ENCODE peak calls at places on chromosomes 5 and 9, in eight cellular contexts. V is lower lobe of right lung, Z is IMR-90, U is left ventricle myocardium inferior, A is suprapubic skin, F is AG04449, D is AG09309, E is mammary epithelial cell. C is an unnamed sample.

GRCh38 chr9:128892223-128892892 is 10.4 kb downstream of the LRRC8A start:
- DNase-seq in V (peak; percentile 81), E (peak; percentile 97), U (peak; percentile 88), A (peak; percentile 97), Z (peak; percentile 81), D (no peak), F (no peak), C (peak; percentile 86)

GRCh38 chr5:153352685-153353219 is 137.7 kb upstream of the GRIA1 start:
- DNase-seq in Z (no peak), U (no peak), E (peak; percentile 75), A (no peak), F (no peak), D (no peak), V (no peak), C (no peak)

GRCh38 chr9:108521063-108521462 is 334.7 kb downstream of the ACTL7B start:
- DNase-seq in V (no peak), D (no peak), A (no peak), F (no peak), U (no peak), Z (peak; percentile 72), E (peak; percentile 50), C (peak; percentile 5)

GRCh38 chr5:123450641-123451421 is 27.6 kb upstream of the CEP120 start:
- DNase-seq in Z (no peak), V (no peak), U (no peak), E (peak; percentile 32), D (no peak), A (no peak), F (no peak), C (peak; percentile 59)

GRCh38 chr5:78102498-78102897 is 192.0 kb downstream of the AP3B1 start:
- DNase-seq in E (peak; percentile 2), D (no peak), V (no peak), U (no peak), F (no peak), Z (peak; percentile 3), A (no peak), C (no peak)

GRCh38 chr5:31855527-31855862 is 216.6 kb downstream of the PDZD2 start:
- DNase-seq in A (no peak), V (no peak), E (no peak), F (no peak), U (no peak), D (no peak), Z (no peak), C (no peak)

GRCh38 chr5:96220610-96221390 is 212.2 kb downstream of the PCSK1 start:
- DNase-seq in F (no peak), U (no peak), A (no peak), D (peak; percentile 59), E (peak; percentile 88), V (no peak), Z (peak; percentile 77), C (no peak)

GRCh38 chr5:35313296-35313695 is 83.0 kb upstream of the PRLR start:
- DNase-seq in E (peak; percentile 67), U (no peak), V (no peak), A (no peak), F (no peak), Z (peak; percentile 7), D (peak; percentile 71), C (peak; percentile 18)

GRCh38 chr9:101858026-101858425 is 119.6 kb upstream of the GRIN3A start:
- DNase-seq in U (no peak), Z (no peak), D (no peak), A (no peak), F (no peak), V (no peak), E (no peak), C (no peak)

GRCh38 chr5:134503088-134503936 is 22.2 kb upstream of the JADE2 start:
- DNase-seq in Z (peak; percentile 99), F (peak; percentile 83), U (peak; percentile 70), A (peak; percentile 87), E (peak; percentile 99), D (peak; percentile 94), V (peak; percentile 62), C (peak; percentile 72)

DNA sequence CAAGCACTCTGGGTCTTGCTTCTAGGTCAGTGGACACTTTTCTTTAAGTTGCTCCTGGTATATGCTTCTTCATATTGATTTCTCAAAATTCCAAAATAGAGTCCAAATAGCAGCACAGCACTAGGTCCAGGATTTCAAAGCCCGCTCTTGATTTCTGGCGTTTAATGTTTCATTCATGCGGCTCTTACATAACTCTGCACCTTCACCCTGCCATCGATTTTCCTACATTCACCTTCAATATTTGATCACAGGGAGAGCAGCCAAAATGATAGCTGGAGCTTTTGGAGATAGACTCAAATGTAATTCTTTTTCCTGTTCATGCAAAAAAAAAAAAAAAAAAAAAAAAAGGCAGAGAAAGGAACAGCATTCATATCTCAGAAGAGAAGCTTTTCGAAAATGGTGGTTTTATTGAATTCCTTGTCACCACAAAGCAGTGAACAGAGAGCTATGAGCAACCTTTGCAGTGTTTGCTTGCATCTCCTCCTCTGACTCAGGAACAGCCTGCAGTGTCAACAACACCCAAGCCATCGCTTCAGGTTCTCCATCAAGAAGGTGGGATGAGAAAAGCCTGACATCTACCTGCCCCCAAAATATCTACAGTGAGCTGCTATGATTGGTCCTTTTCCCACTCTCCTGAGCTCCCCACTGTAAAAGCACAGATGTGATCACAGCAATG is 97.8 kb downstream of the MED10 start:
- DNase-seq in F (no peak), D (no peak), Z (no peak), U (no peak), A (no peak), E (no peak), V (no peak), C (no peak)
- TF ChIP-seq CTCF in F (no peak), D (no peak), Z (no peak), U (no peak), A (no peak), E (no peak), V (no peak), C (no peak)

GRCh38 chr9:14029811-14030210 is 284.1 kb downstream of the NFIB start:
- DNase-seq in D (no peak), F (no peak), Z (no peak), V (no peak), U (no peak), E (no peak), A (no peak), C (no peak)
- H3K4me3 ChIP-seq in D (no peak overlapping the region), F (peak overlapping the region; percentile 41), Z (peak overlapping the region; percentile 30), V (peak overlapping the region; percentile 17), U (peak overlapping the region; percentile 58), E (no peak overlapping the region), A (peak overlapping the region; percentile 24), C (no peak overlapping the region)

GRCh38 chr9:3475300-3476020 is 50.3 kb downstream of the RFX3 start:
- DNase-seq in E (no peak), D (no peak), A (peak; percentile 48), V (peak; percentile 43), U (no peak), Z (no peak), F (no peak), C (no peak)
- TF ChIP-seq CTCF in E (no peak), D (no peak), A (no peak), V (no peak), U (no peak), Z (no peak), F (no peak), C (no peak)

DNA sequence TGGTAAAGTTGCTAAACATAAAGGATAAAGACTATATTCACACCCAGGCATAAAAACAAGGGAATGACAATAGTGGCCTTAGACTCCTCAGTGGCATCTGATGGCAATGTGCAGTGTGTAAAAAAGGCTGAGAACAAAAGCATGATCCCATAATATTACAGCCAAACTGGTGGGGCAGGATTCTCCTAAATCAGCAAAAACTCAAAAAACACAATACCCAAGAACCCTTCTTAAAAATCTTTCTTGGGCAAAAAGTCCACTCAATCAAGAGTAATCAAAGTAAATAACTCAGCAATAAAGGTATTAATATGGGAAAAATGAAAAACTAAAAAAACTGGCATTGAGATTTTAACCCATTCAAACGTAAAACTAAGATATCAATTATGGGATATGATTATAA is 1.6 kb upstream of the MOCS2 start:
- DNase-seq in A (no peak), V (no peak), F (no peak), U (no peak), Z (no peak), D (no peak), E (no peak), C (no peak)
- H3K4me3 ChIP-seq in A (no peak overlapping the region), V (no peak overlapping the region), F (no peak overlapping the region), U (no peak overlapping the region), Z (no peak overlapping the region), D (no peak overlapping the region), E (no peak overlapping the region), C (no peak overlapping the region)

GRCh38 chr5:148998174-148998797 is 64.6 kb downstream of the SH3TC2 start:
- DNase-seq in Z (peak; percentile 75), D (no peak), A (no peak), F (no peak), V (no peak), U (no peak), E (peak; percentile 74), C (no peak)
- TF ChIP-seq CTCF in Z (peak; percentile 73), D (peak; percentile 60), A (peak; percentile 54), F (peak; percentile 57), V (peak; percentile 72), U (peak; percentile 74), E (peak; percentile 67), C (peak; percentile 70)

GRCh38 chr9:113614843-113615648 is 151.5 kb downstream of the RGS3 start:
- DNase-seq in V (no peak), U (peak; percentile 68), F (no peak), A (peak; percentile 68), E (no peak), D (peak; percentile 52), Z (peak; percentile 74), C (no peak)
- H3K4me3 ChIP-seq in V (no peak overlapping the region), U (no peak overlapping the region), F (peak overlapping the region; percentile 18), A (no peak overlapping the region), E (no peak overlapping the region), D (no peak overlapping the region), Z (no peak overlapping the region), C (no peak overlapping the region)

GRCh38 chr9:19513671-19514275 is 105.0 kb downstream of the ACER2 start:
- DNase-seq in F (no peak), E (no peak), Z (no peak), A (no peak), V (no peak), U (no peak), D (no peak), C (no peak)

GRCh38 chr9:19521205-19521604 is 112.4 kb downstream of the ACER2 start:
- DNase-seq in E (no peak), F (no peak), Z (no peak), U (no peak), V (no peak), D (no peak), A (no peak), C (no peak)

GRCh38 chr9:19512432-19512831 is 103.6 kb downstream of the ACER2 start:
- DNase-seq in U (no peak), E (no peak), D (no peak), A (no peak), F (no peak), V (no peak), Z (no peak), C (no peak)

GRCh38 chr9:19516348-19516747 is 107.5 kb downstream of the ACER2 start:
- DNase-seq in E (no peak), A (no peak), F (no peak), V (no peak), U (no peak), Z (no peak), D (no peak), C (no peak)

GRCh38 chr9:19517202-19517942 is 108.6 kb downstream of the ACER2 start:
- DNase-seq in E (peak; percentile 12), U (no peak), Z (no peak), A (no peak), D (no peak), V (no peak), F (no peak), C (no peak)
- TF ChIP-seq CTCF in E (peak; percentile 46), U (no peak), Z (peak; percentile 13), A (no peak), D (peak; percentile 26), V (no peak), F (peak; percentile 2), C (peak; percentile 53)

GRCh38 chr9:14349818-14350333 is 35.9 kb upstream of the NFIB start:
- DNase-seq in E (no peak), Z (no peak), A (no peak), D (no peak), U (no peak), F (no peak), V (no peak), C (no peak)
- H3K4me3 ChIP-seq in E (peak overlapping the region; percentile 0), Z (no peak overlapping the region), A (peak overlapping the region; percentile 61), D (no peak overlapping the region), U (peak overlapping the region; percentile 73), F (no peak overlapping the region), V (peak overlapping the region; percentile 51), C (peak overlapping the region; percentile 49)